ENCODE peak calls at places on chromosomes 4 and X, in seven cellular contexts. Z is lower lobe of right lung; S is IMR-90; D is HCT116; Y is colonic mucosa; N is GM23248; I is CD4-positive, alpha-beta memory T cell. E is an unnamed sample.

GRCh38 chr4:97367878-97368277 is 775.4 kb downstream of the STPG2 start:
- DNase-seq in Z (no peak), S (no peak), D (peak; percentile 83), Y (no peak), N (peak; percentile 2), I (no peak), E (no peak)

GRCh38 chr4:36317731-36318130 is 36.3 kb downstream of the DTHD1 start:
- DNase-seq in Z (no peak), S (no peak), D (no peak), Y (no peak), N (no peak), I (no peak), E (no peak)

GRCh38 chr4:28287837-28288236 is 1427.2 kb downstream of the STIM2 start:
- DNase-seq in Z (no peak), S (peak; percentile 100), D (no peak), Y (no peak), N (peak; percentile 97), I (no peak), E (no peak)

GRCh38 chr4:13992975-13993495 is 365.5 kb upstream of the BOD1L1 start:
- DNase-seq in Z (no peak), S (no peak), D (no peak), Y (no peak), N (no peak), I (no peak), E (no peak)

GRCh38 chr4:116016201-116016600 is 902.8 kb upstream of the NDST4 start:
- DNase-seq in Z (peak; percentile 44), S (peak; percentile 44), D (peak; percentile 18), Y (no peak), N (peak; percentile 58), I (no peak), E (no peak)

GRCh38 chrX:119790977-119791436 is 423 bp downstream of the RPL39 start:
- DNase-seq in Z (no peak), S (peak; percentile 26), D (no peak), Y (peak; percentile 29), N (peak; percentile 69), I (peak; percentile 49), E (peak; percentile 54)

GRCh38 chr4:170769857-170770256 is 680.1 kb upstream of the AADAT start:
- DNase-seq in Z (no peak), S (no peak), D (no peak), Y (no peak), N (no peak), I (no peak), E (no peak)

GRCh38 chr4:14743601-14744000 is 258.7 kb upstream of the CPEB2 start:
- DNase-seq in Z (no peak), S (no peak), D (no peak), Y (no peak), N (no peak), I (no peak), E (no peak)

GRCh38 chr4:87781569-87781968 is 17.8 kb upstream of the IBSP start:
- DNase-seq in Z (no peak), S (no peak), D (no peak), Y (no peak), N (no peak), I (no peak), E (no peak)

GRCh38 chr4:61500883-61501282 is 300.8 kb downstream of the ADGRL3 start:
- DNase-seq in Z (no peak), S (no peak), D (no peak), Y (no peak), N (no peak), I (no peak), E (no peak)

GRCh38 chrX:57900961-57901360 is 9.3 kb downstream of the ZXDA start:
- DNase-seq in Z (no peak), S (peak; percentile 21), D (no peak), Y (no peak), N (peak; percentile 69), I (no peak), E (no peak)

GRCh38 chrX:20313889-20314288 is 47.2 kb upstream of the RPS6KA3 start:
- DNase-seq in Z (no peak), S (no peak), D (no peak), Y (no peak), N (no peak), I (no peak), E (no peak)

GRCh38 chr4:54586343-54586953 is 71.3 kb upstream of the KIT start:
- DNase-seq in Z (no peak), S (peak; percentile 70), D (no peak), Y (peak; percentile 58), N (peak; percentile 84), I (no peak), E (no peak)

GRCh38 chr4:185379326-185380295 is 16.1 kb downstream of the LRP2BP start:
- DNase-seq in Z (no peak), S (no peak), D (no peak), Y (no peak), N (no peak), I (no peak), E (no peak)

GRCh38 chr4:101127176-101127790 is 220.0 kb downstream of the PPP3CA start:
- DNase-seq in Z (no peak), S (no peak), D (no peak), Y (no peak), N (no peak), I (no peak), E (no peak)

GRCh38 chrX:132491191-132491590 is 2.4 kb upstream of the MBNL3 start:
- DNase-seq in Z (no peak), S (no peak), D (no peak), Y (peak; percentile 34), N (no peak), I (peak; percentile 53), E (peak; percentile 56)

GRCh38 chrX:106728337-106728736 is 1.8 kb downstream of the RNF128 start:
- DNase-seq in Z (no peak), S (no peak), D (no peak), Y (no peak), N (no peak), I (no peak), E (no peak)

GRCh38 chr4:6225469-6225868 is 25.1 kb upstream of the JAKMIP1 start:
- DNase-seq in Z (no peak), S (peak; percentile 12), D (no peak), Y (no peak), N (peak; percentile 43), I (peak; percentile 6), E (no peak)

GRCh38 chrX:83416273-83416672 is 91.8 kb upstream of the POU3F4 start:
- DNase-seq in Z (no peak), S (no peak), D (no peak), Y (no peak), N (peak; percentile 6), I (no peak), E (no peak)

GRCh38 chr4:33161202-33161601 is 2441.0 kb downstream of the PCDH7 start:
- DNase-seq in Z (no peak), S (no peak), D (no peak), Y (no peak), N (no peak), I (no peak), E (no peak)

GRCh38 chrX:126770179-126770578 is 49.4 kb upstream of the PRR32 start:
- DNase-seq in Z (no peak), S (no peak), D (no peak), Y (no peak), N (peak; percentile 0), I (no peak), E (no peak)

GRCh38 chr4:30720656-30721352 is 635 bp downstream of the PCDH7 start:
- DNase-seq in Z (no peak), S (peak; percentile 61), D (no peak), Y (peak; percentile 24), N (peak; percentile 53), I (no peak), E (no peak)

GRCh38 chrX:71954458-71954857 is 43.8 kb downstream of the NHSL2 start:
- DNase-seq in Z (no peak), S (no peak), D (no peak), Y (no peak), N (no peak), I (no peak), E (no peak)

GRCh38 chrX:71953391-71953790 is 42.7 kb downstream of the NHSL2 start:
- DNase-seq in Z (no peak), S (no peak), D (no peak), Y (no peak), N (peak; percentile 12), I (no peak), E (no peak)

GRCh38 chrX:71953946-71954345 is 43.3 kb downstream of the NHSL2 start:
- DNase-seq in Z (no peak), S (no peak), D (no peak), Y (no peak), N (no peak), I (no peak), E (no peak)

GRCh38 chrX:71955530-71956120 is 45.0 kb downstream of the NHSL2 start:
- DNase-seq in Z (no peak), S (no peak), D (no peak), Y (no peak), N (no peak), I (no peak), E (no peak)

GRCh38 chrX:71958281-71958675 is 47.6 kb downstream of the NHSL2 start:
- DNase-seq in Z (no peak), S (no peak), D (no peak), Y (no peak), N (no peak), I (no peak), E (no peak)
- H3K4me3 ChIP-seq in Z (no peak overlapping the region), S (no peak overlapping the region), D (no peak overlapping the region), Y (no peak overlapping the region), N (no peak overlapping the region), I (no peak overlapping the region), E (no peak overlapping the region)

GRCh38 chr4:158782539-158783360 is 13.9 kb downstream of the FNIP2 start:
- DNase-seq in Z (no peak), S (peak; percentile 61), D (no peak), Y (no peak), N (peak; percentile 70), I (no peak), E (no peak)
- H3K4me1 ChIP-seq in Z (peaks cover 75% of the 10 kb centered on the region), S (peaks cover 25% of the 10 kb centered on the region), D (peaks cover 6% of the 10 kb centered on the region), Y (peaks cover 30% of the 10 kb centered on the region), N (peaks cover 39% of the 10 kb centered on the region), I (peaks cover 17% of the 10 kb centered on the region), E (peaks cover 12% of the 10 kb centered on the region)

GRCh38 chr4:166512267-166512666 is 639.2 kb downstream of the TLL1 start:
- DNase-seq in Z (no peak), S (no peak), D (no peak), Y (no peak), N (no peak), I (no peak), E (no peak)
- H3K4me3 ChIP-seq in Z (no peak overlapping the region), S (no peak overlapping the region), D (no peak overlapping the region), Y (no peak overlapping the region), N (no peak overlapping the region), I (no peak overlapping the region), E (no peak overlapping the region)

DNA sequence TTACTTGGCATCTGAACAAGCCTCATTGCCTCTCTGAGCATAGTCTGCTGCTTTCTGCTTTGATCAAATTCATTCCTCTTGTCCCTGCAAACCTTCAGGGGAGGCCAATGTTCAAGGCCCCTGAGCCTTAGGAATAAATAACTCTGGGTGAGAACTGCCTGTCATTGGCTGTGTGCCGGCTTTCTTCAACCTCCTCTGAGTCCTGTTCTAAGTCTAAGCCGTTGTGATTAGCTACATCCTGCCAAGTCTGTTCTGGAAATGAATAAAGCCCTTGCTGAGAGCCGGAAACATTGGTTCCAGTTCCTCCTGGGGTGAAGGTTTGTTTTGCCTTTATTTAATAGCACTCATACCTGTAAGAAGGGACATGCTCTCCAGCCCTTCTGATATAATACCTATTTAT is 13.8 kb downstream of the RNF4 start:
- DNase-seq in Z (no peak), S (peak; percentile 35), D (no peak), Y (peak; percentile 45), N (peak; percentile 61), I (peak; percentile 21), E (peak; percentile 30)
- H3K4me1 ChIP-seq in Z (peaks cover 94% of the 10 kb centered on the region), S (peaks cover 3% of the 10 kb centered on the region), D (no peaks in the 10 kb centered on the region), Y (peaks cover 51% of the 10 kb centered on the region), N (peaks cover 39% of the 10 kb centered on the region), I (peaks cover 96% of the 10 kb centered on the region), E (peaks cover 97% of the 10 kb centered on the region)